ENCODE peak calls at places on chromosome 22, in ten cellular contexts. L, A, Q, M, J, B, G, I, T and E are unnamed samples.

GRCh38 chr22:41280854-41281253 is 5.1 kb downstream of the RANGAP1 start:
- DNase-seq in L (no peak), A (no peak), Q (peak; percentile 7), M (no peak), J (no peak), B (no peak), G (no peak), I (no peak), T (no peak), E (no peak)

GRCh38 chr22:36913431-36914382 is at the start of gene CSF2RB:
- DNase-seq in L (no peak), A (no peak), Q (peak; percentile 76), M (no peak), J (peak; percentile 93), B (peak; percentile 46), G (peak; percentile 45), I (no peak), T (no peak), E (no peak)

GRCh38 chr22:45504703-45505341 is 2.1 kb downstream of the FBLN1 start:
- DNase-seq in L (no peak), A (peak; percentile 39), Q (peak; percentile 80), M (no peak), J (peak; percentile 15), B (peak; percentile 31), G (no peak), I (no peak), T (no peak), E (no peak)

GRCh38 chr22:17870408-17870807 is 96.1 kb upstream of the BID start:
- DNase-seq in L (no peak), A (no peak), Q (no peak), M (no peak), J (no peak), B (no peak), G (no peak), I (no peak), T (no peak), E (no peak)

GRCh38 chr22:36743591-36744412 is 32.1 kb downstream of the IFT27 start:
- DNase-seq in L (no peak), A (no peak), Q (no peak), M (no peak), J (no peak), B (no peak), G (no peak), I (no peak), T (no peak), E (no peak)

GRCh38 chr22:36358533-36359171 is 29.1 kb downstream of the MYH9 start:
- DNase-seq in L (no peak), A (no peak), Q (no peak), M (no peak), J (no peak), B (no peak), G (no peak), I (no peak), T (no peak), E (no peak)

GRCh38 chr22:17266261-17266971 is 47.2 kb upstream of the ADA2 start:
- DNase-seq in L (peak; percentile 21), A (no peak), Q (peak; percentile 68), M (peak; percentile 84), J (no peak), B (peak; percentile 30), G (no peak), I (no peak), T (peak; percentile 32), E (no peak)

GRCh38 chr22:28989035-28989464 is 72.6 kb downstream of the C22orf31 start:
- DNase-seq in L (no peak), A (no peak), Q (no peak), M (no peak), J (no peak), B (no peak), G (no peak), I (no peak), T (no peak), E (no peak)

GRCh38 chr22:38184788-38185187 is 3.2 kb upstream of the PLA2G6 start:
- DNase-seq in L (no peak), A (no peak), Q (no peak), M (no peak), J (no peak), B (no peak), G (no peak), I (no peak), T (no peak), E (no peak)

GRCh38 chr22:26711205-26711958 is 54.0 kb downstream of the MIAT start:
- DNase-seq in L (no peak), A (no peak), Q (no peak), M (no peak), J (no peak), B (no peak), G (peak; percentile 26), I (no peak), T (no peak), E (no peak)

GRCh38 chr22:28142361-28142801 is 223.3 kb upstream of the PITPNB start:
- DNase-seq in L (no peak), A (peak; percentile 36), Q (no peak), M (no peak), J (no peak), B (no peak), G (no peak), I (peak; percentile 1), T (no peak), E (no peak)

GRCh38 chr22:17922925-17923898 is 101.1 kb downstream of the MICAL3 start:
- DNase-seq in L (no peak), A (peak; percentile 78), Q (no peak), M (no peak), J (no peak), B (no peak), G (no peak), I (peak; percentile 24), T (no peak), E (no peak)

DNA sequence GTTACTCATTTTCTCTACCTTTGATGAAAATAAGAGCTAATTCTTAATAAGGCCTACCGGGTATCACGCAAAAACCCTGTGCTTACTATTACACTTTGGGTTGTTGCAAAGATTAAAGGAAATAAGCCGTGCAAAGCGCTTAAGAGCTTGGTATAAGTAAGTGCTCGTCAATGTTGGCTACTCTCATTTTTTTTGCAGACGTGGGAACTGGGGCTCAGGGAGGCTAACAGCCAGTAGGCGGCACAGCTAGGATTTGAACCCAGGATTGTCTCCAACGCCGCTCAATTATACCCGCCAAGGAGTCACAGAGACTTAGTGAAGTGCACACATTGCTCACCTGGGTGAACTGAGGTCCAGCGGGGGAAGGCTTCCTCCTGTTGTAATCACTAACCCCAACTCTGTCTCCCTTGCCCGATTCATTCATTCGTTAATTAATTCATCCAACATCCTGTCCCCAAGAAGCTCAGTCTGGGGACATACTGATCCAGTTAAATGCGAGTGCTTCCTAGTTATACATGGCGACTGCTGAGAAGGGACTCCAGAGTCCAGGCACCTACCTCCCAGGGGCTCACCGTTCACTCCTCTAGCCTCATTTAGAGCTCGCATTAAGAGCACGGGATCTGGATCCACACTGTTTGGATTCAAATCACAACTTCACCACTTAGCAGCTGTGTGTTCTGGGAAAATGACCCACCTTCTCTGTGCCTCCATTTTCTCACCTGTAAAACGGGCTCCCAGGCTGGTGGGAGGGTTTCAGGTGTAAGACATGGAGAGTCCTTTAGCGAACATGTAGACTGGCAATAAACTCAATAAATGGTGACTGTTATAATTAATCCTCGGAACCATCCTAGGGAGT is 869 bp upstream of the MTFP1 start:
- DNase-seq in L (no peak), A (peak; percentile 67), Q (no peak), M (no peak), J (peak; percentile 20), B (no peak), G (no peak), I (peak; percentile 27), T (no peak), E (no peak)
- TF ChIP-seq CTCF in L (peak; percentile 8), A (peak; percentile 10), Q (no peak), M (peak; percentile 13), J (no peak), B (no peak), G (no peak), I (peak; percentile 19), T (no peak), E (no peak)

GRCh38 chr22:43066134-43066533 is 23.1 kb downstream of the TTLL1 start:
- DNase-seq in L (peak; percentile 35), A (no peak), Q (no peak), M (no peak), J (no peak), B (no peak), G (no peak), I (no peak), T (no peak), E (no peak)

GRCh38 chr22:43057641-43058040 is 31.6 kb downstream of the TTLL1 start:
- DNase-seq in L (no peak), A (no peak), Q (no peak), M (no peak), J (no peak), B (no peak), G (no peak), I (no peak), T (no peak), E (no peak)

GRCh38 chr22:43060213-43060612 is 29.0 kb downstream of the TTLL1 start:
- DNase-seq in L (peak; percentile 72), A (peak; percentile 32), Q (no peak), M (peak; percentile 32), J (peak; percentile 39), B (peak; percentile 82), G (peak; percentile 30), I (peak; percentile 56), T (peak; percentile 15), E (no peak)
- TF ChIP-seq CTCF in L (peak; percentile 86), A (peak; percentile 63), Q (peak; percentile 47), M (peak; percentile 69), J (peak; percentile 37), B (peak; percentile 86), G (peak; percentile 5), I (peak; percentile 92), T (no peak), E (peak; percentile 45)

GRCh38 chr22:50456466-50457234 is 18.2 kb downstream of the SBF1 start:
- DNase-seq in L (no peak), A (no peak), Q (no peak), M (no peak), J (no peak), B (no peak), G (no peak), I (no peak), T (no peak), E (no peak)
- TF ChIP-seq CTCF in L (peak; percentile 33), A (peak; percentile 11), Q (no peak), M (peak; percentile 8), J (peak; percentile 16), B (no peak), G (no peak), I (peak; percentile 54), T (no peak), E (no peak)

DNA sequence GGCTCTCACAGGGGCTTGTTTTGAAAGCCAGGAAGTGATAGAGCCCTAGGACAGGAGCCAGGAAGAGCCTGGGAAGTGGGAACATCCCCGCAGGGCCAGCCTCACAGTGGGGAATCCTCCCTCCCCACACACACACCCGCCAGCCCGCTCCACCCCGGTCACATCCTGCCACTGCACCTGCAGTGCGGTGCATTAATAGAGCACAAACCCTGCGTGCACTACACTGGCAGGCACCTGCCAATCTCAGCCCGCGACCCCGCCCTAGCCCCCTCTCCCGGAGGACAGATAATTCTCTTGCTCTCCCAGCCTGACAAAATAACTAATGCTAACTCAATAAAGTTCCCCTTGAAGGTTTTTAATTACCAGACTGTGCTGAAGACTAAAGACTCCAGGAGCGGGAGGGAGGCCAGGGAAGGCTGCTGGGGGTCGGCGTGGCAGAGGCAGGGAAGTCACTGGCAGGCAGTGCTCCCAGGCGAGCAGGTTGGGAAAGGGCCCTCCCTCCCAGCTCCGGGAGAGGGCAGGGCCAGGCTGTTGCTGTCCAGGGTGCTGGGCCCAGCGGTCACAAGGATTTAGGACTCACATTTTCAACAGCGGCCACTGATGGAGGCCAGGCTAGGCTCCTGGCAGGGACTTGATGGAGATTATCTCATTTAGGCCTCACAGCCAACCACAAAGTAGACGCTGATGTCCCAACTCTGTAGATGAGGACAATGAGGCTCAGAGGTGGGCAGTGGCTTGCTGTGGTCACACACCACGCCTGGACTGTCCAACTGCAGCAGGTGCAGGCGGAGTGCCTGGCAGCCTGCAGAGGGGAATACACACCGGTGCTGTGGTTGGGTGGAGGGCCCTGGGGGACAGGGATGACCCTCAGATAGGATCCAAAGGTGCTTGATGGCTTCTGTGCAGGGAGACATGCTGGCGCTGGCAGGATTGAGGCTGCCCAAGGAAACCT is 23.9 kb upstream of the TCF20 start:
- DNase-seq in L (no peak), A (peak; percentile 62), Q (no peak), M (no peak), J (no peak), B (peak; percentile 85), G (peak; percentile 38), I (peak; percentile 55), T (peak; percentile 41), E (no peak)
- TF ChIP-seq CTCF in L (no peak), A (no peak), Q (no peak), M (no peak), J (no peak), B (no peak), G (no peak), I (no peak), T (no peak), E (no peak)